ENCODE peak calls at places on chromosomes 6 and 20, in seven cellular contexts. D, K, N, A, C, W and R are unnamed samples.
A peak's percentile ranks its signal among the peaks of the same experiment; 100 is the strongest.

GRCh38 chr6:41652876-41653641 is 14.8 kb downstream of the MDFI start:
- DNase-seq in K (no peak), A (no peak), D (no peak), W (no peak), N (no peak), C (no peak), R (peak; percentile 90)

GRCh38 chr6:146543211-146543939 is at the start of gene RAB32:
- DNase-seq in K (peak; percentile 65), C (no peak), D (peak; percentile 64), A (no peak), W (no peak), N (peak; percentile 97), R (peak; percentile 96)

GRCh38 chr20:58697867-58698703 is 5.5 kb downstream of the NPEPL1 start:
- DNase-seq in K (no peak), C (no peak), A (no peak), N (no peak), W (no peak), D (no peak), R (peak; percentile 41)

GRCh38 chr20:59157961-59158541 is 5.6 kb upstream of the ZNF831 start:
- DNase-seq in W (no peak), K (no peak), N (no peak), A (no peak), C (no peak), D (no peak), R (peak; percentile 39)

GRCh38 chr6:14333556-14334305 is 216.2 kb downstream of the CD83 start:
- DNase-seq in C (no peak), A (no peak), N (peak; percentile 45), D (no peak), W (no peak), K (no peak), R (no peak)

GRCh38 chr20:37905969-37906613 is 3.2 kb downstream of the VSTM2L start:
- DNase-seq in K (no peak), N (no peak), W (no peak), C (no peak), D (no peak), A (no peak), R (no peak)

GRCh38 chr6:161057103-161058091 is 65.8 kb downstream of the MAP3K4 start:
- DNase-seq in W (no peak), A (no peak), D (no peak), C (no peak), K (no peak), N (no peak), R (no peak)

GRCh38 chr20:47330933-47331708 is 25.4 kb downstream of the ZMYND8 start:
- DNase-seq in W (no peak), K (no peak), N (peak; percentile 81), D (peak; percentile 100), C (no peak), A (no peak), R (peak; percentile 83)

GRCh38 chr20:62774762-62775161 is 21.5 kb upstream of the MRGBP start:
- DNase-seq in C (no peak), D (no peak), K (peak; percentile 33), N (no peak), A (no peak), W (no peak), R (no peak)

GRCh38 chr6:162493917-162494316 is 233.6 kb downstream of the PRKN start:
- DNase-seq in D (no peak), K (no peak), W (no peak), C (no peak), A (no peak), N (no peak), R (no peak)

GRCh38 chr6:54737247-54737646 is 109.3 kb upstream of the FAM83B start:
- DNase-seq in N (peak; percentile 9), D (no peak), K (no peak), A (no peak), W (no peak), C (no peak), R (peak; percentile 54)

GRCh38 chr6:7175463-7175862 is 67.7 kb downstream of the RREB1 start:
- DNase-seq in W (no peak), D (no peak), C (no peak), N (peak; percentile 37), K (no peak), A (no peak), R (no peak)

GRCh38 chr20:8389381-8390368 is 257.6 kb downstream of the PLCB1 start:
- DNase-seq in K (peak; percentile 76), C (no peak), A (no peak), D (no peak), N (peak; percentile 26), W (no peak), R (no peak)

GRCh38 chr20:20462185-20462584 is 94.3 kb downstream of the INSM1 start:
- DNase-seq in A (no peak), W (no peak), N (no peak), D (no peak), K (peak; percentile 84), C (no peak), R (no peak)

GRCh38 chr6:143734641-143735063 is 56.9 kb downstream of the PHACTR2 start:
- DNase-seq in C (no peak), D (no peak), N (no peak), A (no peak), W (no peak), K (no peak), R (no peak)

GRCh38 chr6:170209354-170210025 is 81.4 kb downstream of the DLL1 start:
- DNase-seq in W (no peak), C (no peak), N (no peak), D (no peak), A (no peak), K (no peak), R (peak; percentile 49)

GRCh38 chr6:24330137-24330732 is 27.6 kb downstream of the DCDC2 start:
- DNase-seq in D (no peak), A (no peak), C (no peak), W (no peak), K (no peak), N (no peak), R (no peak)

GRCh38 chr6:45617441-45617840 is 239.7 kb upstream of the SUPT3H start:
- DNase-seq in A (no peak), N (no peak), D (no peak), C (no peak), K (no peak), W (no peak), R (no peak)

GRCh38 chr6:32167761-32168262 is 3.4 kb downstream of the EGFL8 start:
- DNase-seq in K (no peak), D (no peak), W (no peak), A (no peak), N (no peak), C (no peak), R (no peak)

GRCh38 chr6:116244284-116244683 is 9.6 kb downstream of the TSPYL4 start:
- DNase-seq in N (no peak), C (no peak), D (no peak), A (no peak), W (no peak), K (no peak), R (no peak)

GRCh38 chr6:89475634-89476033 is 42.7 kb downstream of the ANKRD6 start:
- DNase-seq in W (no peak), N (no peak), A (peak; percentile 1), D (no peak), C (no peak), K (no peak), R (no peak)

GRCh38 chr20:23114018-23114417 is 27.9 kb upstream of the CD93 start:
- DNase-seq in C (no peak), K (no peak), W (no peak), A (no peak), D (no peak), N (no peak), R (no peak)

GRCh38 chr6:122798099-122798641 is 9.1 kb downstream of the SMPDL3A start:
- DNase-seq in K (no peak), W (no peak), N (peak; percentile 65), D (peak; percentile 58), A (no peak), C (no peak), R (peak; percentile 57)

GRCh38 chr6:152637422-152638047 is 373 bp upstream of the SYNE1 start:
- DNase-seq in K (no peak), A (no peak), W (no peak), N (no peak), D (no peak), C (no peak), R (no peak)

GRCh38 chr6:109794201-109794926 is 103.3 kb downstream of the FIG4 start:
- DNase-seq in K (no peak), C (no peak), N (peak; percentile 56), W (no peak), A (no peak), D (peak; percentile 82), R (no peak)

GRCh38 chr20:5844063-5844681 is 94.0 kb downstream of the SHLD1 start:
- DNase-seq in D (no peak), C (peak; percentile 11), A (peak; percentile 55), K (peak; percentile 22), W (peak; percentile 44), N (peak; percentile 53), R (no peak)

GRCh38 chr20:4445780-4446179 is 275.9 kb upstream of the PRND start:
- DNase-seq in N (peak; percentile 58), C (no peak), A (no peak), K (no peak), W (no peak), D (no peak), R (no peak)

GRCh38 chr6:75065524-75065923 is 140.3 kb downstream of the COL12A1 start:
- DNase-seq in W (no peak), D (no peak), C (no peak), A (no peak), N (peak; percentile 30), K (no peak), R (peak; percentile 55)

GRCh38 chr6:136146130-136146529 is 104.0 kb downstream of the MTFR2 start:
- DNase-seq in D (no peak), W (no peak), K (no peak), N (no peak), A (no peak), C (no peak), R (no peak)

GRCh38 chr20:22575087-22575721 is 9.2 kb downstream of the FOXA2 start:
- DNase-seq in C (no peak), K (no peak), A (no peak), W (no peak), D (peak; percentile 24), N (no peak), R (no peak)

GRCh38 chr6:20168668-20169633 is 43.3 kb downstream of the MBOAT1 start:
- DNase-seq in A (no peak), C (no peak), D (no peak), W (no peak), N (peak; percentile 48), K (no peak), R (no peak)

GRCh38 chr20:32559753-32560380 is 25.3 kb downstream of the NOL4L start:
- DNase-seq in N (no peak), W (no peak), C (no peak), D (no peak), A (no peak), K (peak; percentile 35), R (no peak)

GRCh38 chr20:1826046-1826445 is 69.2 kb upstream of the SIRPA start:
- DNase-seq in N (no peak), A (no peak), W (no peak), D (no peak), K (no peak), C (no peak), R (no peak)

GRCh38 chr20:3760980-3761379 is 6.6 kb downstream of the ADISSP start:
- DNase-seq in K (no peak), A (no peak), N (no peak), D (no peak), W (no peak), C (no peak), R (no peak)

GRCh38 chr6:108766886-108767285 is 81.3 kb upstream of the ARMC2 start:
- DNase-seq in D (no peak), W (no peak), A (no peak), N (no peak), K (no peak), C (no peak), R (peak; percentile 19)

GRCh38 chr6:137641474-137642077 is 147.4 kb upstream of the OLIG3 start:
- DNase-seq in K (peak; percentile 84), A (peak; percentile 56), D (peak; percentile 35), N (peak; percentile 77), W (peak; percentile 61), C (peak; percentile 22), R (peak; percentile 77)

GRCh38 chr6:56906752-56907151 is 48.2 kb upstream of the BEND6 start:
- DNase-seq in N (no peak), W (no peak), K (no peak), A (no peak), C (no peak), D (peak; percentile 63), R (no peak)

GRCh38 chr6:41406821-41407787 is 71.7 kb downstream of the NCR2 start:
- DNase-seq in K (no peak), A (no peak), N (no peak), W (no peak), D (no peak), C (no peak), R (no peak)